ENCODE peak calls at places on chromosomes 13 and 19, in four cellular contexts. T is IMR-90, L is H1, V is neuronal stem cell. N is an unnamed sample.

GRCh38 chr13:92315265-92315664 is 911.3 kb upstream of the GPC6 start:
- DNase-seq in T (no peak), L (no peak), V (no peak), N (no peak)

GRCh38 chr19:51365211-51366049 is 758 bp downstream of the ETFB start:
- DNase-seq in T (peak; percentile 53), L (no peak), V (no peak), N (no peak)

GRCh38 chr19:38019427-38019724 is 112.4 kb downstream of the SIPA1L3 start:
- DNase-seq in T (no peak), L (no peak), V (no peak), N (no peak)

GRCh38 chr13:108342369-108343289 is 73.1 kb downstream of the TNFSF13B start:
- DNase-seq in T (peak; percentile 35), L (no peak), V (peak; percentile 14), N (no peak)

GRCh38 chr13:46491641-46492040 is 61.3 kb upstream of the LRCH1 start:
- DNase-seq in T (no peak), L (no peak), V (no peak), N (no peak)

GRCh38 chr13:27921961-27922910 is 2.4 kb downstream of the PDX1 start:
- DNase-seq in T (no peak), L (no peak), V (peak; percentile 9), N (peak; percentile 38)

GRCh38 chr19:56508282-56508778 is 675 bp downstream of the ZNF471 start:
- DNase-seq in T (no peak), L (no peak), V (no peak), N (no peak)

GRCh38 chr13:95153647-95154405 is 147.4 kb downstream of the ABCC4 start:
- DNase-seq in T (peak; percentile 21), L (peak; percentile 33), V (no peak), N (no peak)

GRCh38 chr13:49488563-49488962 is 7.2 kb upstream of the PHF11 start:
- DNase-seq in T (peak; percentile 53), L (no peak), V (no peak), N (no peak)

GRCh38 chr13:112683581-112683980 is 6.3 kb upstream of the ATP11A start:
- DNase-seq in T (no peak), L (no peak), V (no peak), N (no peak)

GRCh38 chr13:71722206-71722605 is 144.8 kb downstream of the DACH1 start:
- DNase-seq in T (peak; percentile 7), L (no peak), V (no peak), N (no peak)

GRCh38 chr19:3842948-3843347 is 25.9 kb downstream of the ZFR2 start:
- DNase-seq in T (no peak), L (no peak), V (no peak), N (no peak)

GRCh38 chr13:47158583-47158982 is 261.7 kb upstream of the HTR2A start:
- DNase-seq in T (no peak), L (no peak), V (no peak), N (no peak)

GRCh38 chr13:102586615-102587014 is 10.2 kb upstream of the TPP2 start:
- DNase-seq in T (no peak), L (no peak), V (no peak), N (no peak)

GRCh38 chr13:40777166-40777956 is 6.4 kb upstream of the MRPS31 start:
- DNase-seq in T (peak; percentile 37), L (no peak), V (peak; percentile 40), N (peak; percentile 51)

GRCh38 chr13:60689571-60689970 is 292.6 kb downstream of the TDRD3 start:
- DNase-seq in T (no peak), L (no peak), V (no peak), N (no peak)

GRCh38 chr19:30969586-30969985 is 379.6 kb downstream of the TSHZ3 start:
- DNase-seq in T (no peak), L (no peak), V (no peak), N (no peak)

GRCh38 chr19:43768273-43769050 is 12.3 kb downstream of the KCNN4 start:
- DNase-seq in T (no peak), L (no peak), V (no peak), N (no peak)

GRCh38 chr13:34151885-34152284 is 333.9 kb downstream of the RFC3 start:
- DNase-seq in T (no peak), L (no peak), V (no peak), N (no peak)

GRCh38 chr13:28140433-28141125 is 2.2 kb downstream of the PAN3 start:
- DNase-seq in T (peak; percentile 8), L (no peak), V (no peak), N (no peak)

GRCh38 chr19:58513694-58514563 is 2.1 kb upstream of the SLC27A5 start:
- DNase-seq in T (peak; percentile 68), L (peak; percentile 92), V (peak; percentile 89), N (peak; percentile 95)

GRCh38 chr13:39273953-39274352 is 235.7 kb downstream of the NHLRC3 start:
- DNase-seq in T (no peak), L (no peak), V (no peak), N (peak; percentile 38)

GRCh38 chr19:57641715-57642234 is 8.8 kb downstream of the ZNF211 start:
- DNase-seq in T (no peak), L (no peak), V (no peak), N (no peak)

GRCh38 chr19:4730740-4731171 is 7.1 kb upstream of the DPP9 start:
- DNase-seq in T (no peak), L (no peak), V (no peak), N (peak; percentile 72)

GRCh38 chr19:1068111-1069001 is 1.4 kb downstream of the ARHGAP45 start:
- DNase-seq in T (no peak), L (no peak), V (no peak), N (no peak)

GRCh38 chr13:77833331-77833863 is 85.2 kb downstream of the EDNRB start:
- DNase-seq in T (peak; percentile 88), L (no peak), V (no peak), N (no peak)

GRCh38 chr13:46753137-46753536 is 43.8 kb downstream of the ESD start:
- DNase-seq in T (no peak), L (no peak), V (no peak), N (no peak)

GRCh38 chr19:14432817-14433453 is at the start of gene PKN1:
- DNase-seq in T (no peak), L (no peak), V (peak; percentile 67), N (peak; percentile 67)
- H4K91ac ChIP-seq in T (peak within 1 kb of the TSS; percentile 76), L (no peak within 1 kb of the TSS), V (peak within 1 kb of the TSS; percentile 28), N (no peak within 1 kb of the TSS)

GRCh38 chr19:46722421-46723022 is 5.6 kb upstream of the PRKD2 start:
- DNase-seq in T (no peak), L (no peak), V (no peak), N (no peak)

GRCh38 chr19:46724468-46724867 is 7.6 kb upstream of the PRKD2 start:
- DNase-seq in T (no peak), L (no peak), V (no peak), N (no peak)

GRCh38 chr19:46722004-46722380 is 5.1 kb upstream of the PRKD2 start:
- DNase-seq in T (no peak), L (no peak), V (no peak), N (no peak)

GRCh38 chr19:46723471-46723870 is 6.6 kb upstream of the PRKD2 start:
- DNase-seq in T (no peak), L (no peak), V (no peak), N (no peak)

DNA sequence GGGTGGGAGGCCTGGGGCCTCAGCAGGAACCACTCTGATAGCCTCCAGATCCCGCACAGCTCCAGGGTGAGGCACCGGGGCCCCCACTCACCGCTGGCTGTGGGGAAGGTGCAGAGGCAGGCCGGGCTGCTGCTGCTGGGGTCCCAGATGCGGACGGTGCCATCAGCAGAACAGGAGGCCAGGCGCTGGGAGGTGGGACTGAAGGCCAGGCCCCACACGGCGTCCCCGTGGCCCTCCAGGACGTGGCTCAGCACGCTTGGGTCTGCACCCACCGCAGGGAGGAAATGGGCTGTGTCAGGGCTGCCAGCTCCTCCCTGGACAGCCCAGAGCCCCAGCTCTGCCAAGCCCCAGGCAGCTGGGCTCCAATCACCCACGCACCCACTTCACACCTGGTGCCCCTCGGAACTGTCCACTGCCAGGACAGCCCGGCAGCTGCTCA is 6.1 kb upstream of the PRKD2 start:
- DNase-seq in T (no peak), L (no peak), V (no peak), N (no peak)
- H4K91ac ChIP-seq in T (no peak overlapping the region), L (no peak overlapping the region), V (no peak overlapping the region), N (no peak overlapping the region)

GRCh38 chr13:67107973-67108372 is 122.2 kb downstream of the PCDH9 start:
- DNase-seq in T (no peak), L (no peak), V (no peak), N (no peak)
- H4K91ac ChIP-seq in T (no peak overlapping the region), L (no peak overlapping the region), V (no peak overlapping the region), N (no peak overlapping the region)

DNA sequence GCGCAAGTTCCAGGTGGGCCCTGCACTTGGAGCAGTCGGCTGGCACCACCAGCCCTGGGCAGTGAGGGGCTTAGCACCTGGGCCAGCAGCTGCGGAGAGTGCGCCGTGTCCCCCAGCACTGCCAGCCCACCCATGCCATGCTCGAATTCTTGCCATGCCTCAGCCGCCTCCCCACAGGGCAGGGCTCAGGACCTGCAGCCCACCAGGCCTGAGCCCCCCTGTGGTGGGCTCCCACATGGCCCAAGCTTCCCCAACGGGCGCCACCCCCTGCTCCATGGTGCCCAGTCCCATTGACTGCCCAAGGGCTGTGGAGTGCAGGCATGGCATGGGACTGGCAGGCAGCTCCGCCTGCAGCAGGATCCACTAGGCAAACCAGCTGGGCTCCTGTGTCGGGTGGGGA is 9.4 kb upstream of the ZNF426 start:
- DNase-seq in T (no peak), L (no peak), V (no peak), N (no peak)
- H4K91ac ChIP-seq in T (no peak overlapping the region), L (no peak overlapping the region), V (no peak overlapping the region), N (no peak overlapping the region)

DNA sequence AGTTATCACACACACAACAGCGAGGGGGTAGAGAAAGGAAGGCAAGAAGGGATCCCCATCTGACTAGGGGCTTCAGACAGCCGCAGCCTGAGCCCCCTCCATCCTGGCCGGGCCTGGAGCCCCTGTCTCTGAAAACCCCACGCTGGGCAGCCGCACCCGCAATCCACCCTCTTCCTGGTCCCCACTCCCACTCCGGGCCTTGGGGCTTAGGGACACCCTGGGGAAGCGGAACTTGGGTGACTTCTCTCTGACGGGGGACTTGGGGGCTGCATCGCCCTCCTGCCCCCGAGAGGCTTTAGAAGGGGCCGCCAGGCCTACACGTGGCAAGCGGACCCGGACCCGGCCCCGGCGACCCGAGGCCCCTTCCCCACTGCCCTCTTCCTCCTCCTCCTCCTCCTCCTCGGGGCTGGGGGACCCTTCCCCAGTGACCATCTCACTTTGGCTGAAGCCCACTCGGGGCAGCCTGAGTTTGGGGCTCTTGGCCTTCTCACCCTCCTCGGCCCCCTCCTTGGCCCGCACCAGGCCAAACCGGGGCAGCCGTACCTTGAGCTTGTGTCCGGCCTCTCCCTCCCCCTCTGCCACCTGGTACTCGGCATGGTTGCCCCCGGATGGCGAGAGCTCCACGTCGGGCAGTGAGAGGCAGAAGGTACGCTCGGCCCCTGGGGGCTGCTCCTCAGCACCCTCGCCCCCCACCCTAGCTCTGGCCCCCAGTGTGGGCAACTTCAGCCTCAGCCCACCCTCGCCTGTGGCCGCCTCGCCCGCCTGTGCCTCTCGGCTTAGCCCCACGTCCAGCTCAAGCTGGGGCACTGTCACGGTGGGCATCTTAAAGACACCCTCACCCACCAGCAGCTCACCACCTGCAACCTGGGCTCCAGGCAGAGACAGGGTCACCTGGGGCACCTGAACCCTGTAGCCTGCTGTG is 4.2 kb upstream of the HIPK4 start:
- DNase-seq in T (no peak), L (no peak), V (no peak), N (no peak)
- H4K91ac ChIP-seq in T (no peak overlapping the region), L (no peak overlapping the region), V (no peak overlapping the region), N (no peak overlapping the region)